ENCODE peak calls at places on chromosome 7, in ten cellular contexts. One of them, this sample, is unnamed. For H3K4me1, the result is how much of the 10 kb centered on the place peaks cover.

GRCh38 chr7:139075871-139076686 is 33.4 kb downstream of the ZC3HAV1 start:
- DNase-seq in effector memory CD4-positive, alpha-beta T cell: no peak
- DNase-seq in small intestine: no peak
- DNase-seq in Panc1: no peak
- DNase-seq in adrenal gland: no peak
- DNase-seq in CD8-positive, alpha-beta memory T cell: no peak
- DNase-seq in fibroblast of lung: no peak
- DNase-seq in heart right ventricle: no peak
- DNase-seq in neural progenitor cell: no peak
- DNase-seq in trophoblast cell: no peak
- DNase-seq in this sample: no peak

GRCh38 chr7:111086532-111086931 is 4.4 kb upstream of the LRRN3 start:
- DNase-seq in effector memory CD4-positive, alpha-beta T cell: no peak
- DNase-seq in small intestine: no peak
- DNase-seq in Panc1: no peak
- DNase-seq in adrenal gland: no peak
- DNase-seq in CD8-positive, alpha-beta memory T cell: no peak
- DNase-seq in fibroblast of lung: peak
- DNase-seq in heart right ventricle: no peak
- DNase-seq in neural progenitor cell: no peak
- DNase-seq in trophoblast cell: no peak
- DNase-seq in this sample: no peak

GRCh38 chr7:1385809-1386622 is 73.3 kb downstream of the MICALL2 start:
- DNase-seq in effector memory CD4-positive, alpha-beta T cell: no peak
- DNase-seq in small intestine: no peak
- DNase-seq in Panc1: no peak
- DNase-seq in adrenal gland: no peak
- DNase-seq in CD8-positive, alpha-beta memory T cell: no peak
- DNase-seq in fibroblast of lung: no peak
- DNase-seq in heart right ventricle: no peak
- DNase-seq in neural progenitor cell: no peak
- DNase-seq in trophoblast cell: no peak
- DNase-seq in this sample: no peak

GRCh38 chr7:121282129-121282528 is 46.7 kb upstream of the WNT16 start:
- DNase-seq in effector memory CD4-positive, alpha-beta T cell: no peak
- DNase-seq in small intestine: no peak
- DNase-seq in Panc1: no peak
- DNase-seq in adrenal gland: no peak
- DNase-seq in CD8-positive, alpha-beta memory T cell: no peak
- DNase-seq in fibroblast of lung: no peak
- DNase-seq in heart right ventricle: no peak
- DNase-seq in neural progenitor cell: no peak
- DNase-seq in trophoblast cell: no peak
- DNase-seq in this sample: no peak

GRCh38 chr7:2870471-2870941 is 26.4 kb upstream of the GNA12 start:
- DNase-seq in effector memory CD4-positive, alpha-beta T cell: peak
- DNase-seq in small intestine: peak
- DNase-seq in Panc1: no peak
- DNase-seq in adrenal gland: peak
- DNase-seq in CD8-positive, alpha-beta memory T cell: no peak
- DNase-seq in fibroblast of lung: peak
- DNase-seq in heart right ventricle: peak
- DNase-seq in neural progenitor cell: peak
- DNase-seq in trophoblast cell: peak
- DNase-seq in this sample: peak

GRCh38 chr7:217781-218180 is 25.4 kb downstream of the FAM20C start:
- DNase-seq in effector memory CD4-positive, alpha-beta T cell: no peak
- DNase-seq in small intestine: no peak
- DNase-seq in Panc1: no peak
- DNase-seq in adrenal gland: no peak
- DNase-seq in CD8-positive, alpha-beta memory T cell: no peak
- DNase-seq in fibroblast of lung: no peak
- DNase-seq in heart right ventricle: no peak
- DNase-seq in neural progenitor cell: no peak
- DNase-seq in trophoblast cell: no peak
- DNase-seq in this sample: no peak

GRCh38 chr7:13278020-13278419 is 590.6 kb downstream of the ARL4A start:
- DNase-seq in effector memory CD4-positive, alpha-beta T cell: no peak
- DNase-seq in small intestine: no peak
- DNase-seq in Panc1: no peak
- DNase-seq in adrenal gland: no peak
- DNase-seq in CD8-positive, alpha-beta memory T cell: no peak
- DNase-seq in fibroblast of lung: no peak
- DNase-seq in heart right ventricle: no peak
- DNase-seq in neural progenitor cell: no peak
- DNase-seq in trophoblast cell: no peak
- DNase-seq in this sample: no peak

GRCh38 chr7:116232402-116232749 is 22.0 kb downstream of the TES start:
- DNase-seq in effector memory CD4-positive, alpha-beta T cell: no peak
- DNase-seq in small intestine: no peak
- DNase-seq in Panc1: no peak
- DNase-seq in adrenal gland: no peak
- DNase-seq in CD8-positive, alpha-beta memory T cell: no peak
- DNase-seq in fibroblast of lung: peak
- DNase-seq in heart right ventricle: no peak
- DNase-seq in neural progenitor cell: no peak
- DNase-seq in trophoblast cell: no peak
- DNase-seq in this sample: no peak

GRCh38 chr7:51219261-51219988 is 97.2 kb downstream of the COBL start:
- DNase-seq in effector memory CD4-positive, alpha-beta T cell: no peak
- DNase-seq in small intestine: no peak
- DNase-seq in Panc1: no peak
- DNase-seq in adrenal gland: no peak
- DNase-seq in CD8-positive, alpha-beta memory T cell: no peak
- DNase-seq in fibroblast of lung: no peak
- DNase-seq in heart right ventricle: no peak
- DNase-seq in neural progenitor cell: no peak
- DNase-seq in trophoblast cell: no peak
- DNase-seq in this sample: no peak

GRCh38 chr7:143305423-143306070 is 10.4 kb upstream of the CLCN1 start:
- DNase-seq in effector memory CD4-positive, alpha-beta T cell: peak
- DNase-seq in small intestine: peak
- DNase-seq in Panc1: no peak
- DNase-seq in adrenal gland: peak
- DNase-seq in CD8-positive, alpha-beta memory T cell: peak
- DNase-seq in fibroblast of lung: peak
- DNase-seq in heart right ventricle: peak
- DNase-seq in neural progenitor cell: peak
- DNase-seq in trophoblast cell: peak
- DNase-seq in this sample: peak

GRCh38 chr7:26399309-26399610 is 107.6 kb downstream of the SNX10 start:
- DNase-seq in effector memory CD4-positive, alpha-beta T cell: no peak
- DNase-seq in small intestine: no peak
- DNase-seq in Panc1: no peak
- DNase-seq in adrenal gland: peak
- DNase-seq in CD8-positive, alpha-beta memory T cell: no peak
- DNase-seq in fibroblast of lung: peak
- DNase-seq in heart right ventricle: peak
- DNase-seq in neural progenitor cell: peak
- DNase-seq in trophoblast cell: no peak
- DNase-seq in this sample: no peak

GRCh38 chr7:127080576-127080975 is 172.2 kb downstream of the GRM8 start:
- DNase-seq in effector memory CD4-positive, alpha-beta T cell: no peak
- DNase-seq in small intestine: no peak
- DNase-seq in Panc1: no peak
- DNase-seq in adrenal gland: no peak
- DNase-seq in CD8-positive, alpha-beta memory T cell: no peak
- DNase-seq in fibroblast of lung: no peak
- DNase-seq in heart right ventricle: no peak
- DNase-seq in neural progenitor cell: peak
- DNase-seq in trophoblast cell: no peak
- DNase-seq in this sample: no peak

GRCh38 chr7:93622036-93622714 is 47.7 kb upstream of the CALCR start:
- DNase-seq in effector memory CD4-positive, alpha-beta T cell: no peak
- DNase-seq in small intestine: no peak
- DNase-seq in Panc1: no peak
- DNase-seq in adrenal gland: no peak
- DNase-seq in CD8-positive, alpha-beta memory T cell: no peak
- DNase-seq in fibroblast of lung: peak
- DNase-seq in heart right ventricle: no peak
- DNase-seq in neural progenitor cell: peak
- DNase-seq in trophoblast cell: peak
- DNase-seq in this sample: peak

GRCh38 chr7:26955516-26955915 is 91.1 kb upstream of the SKAP2 start:
- DNase-seq in effector memory CD4-positive, alpha-beta T cell: no peak
- DNase-seq in small intestine: no peak
- DNase-seq in Panc1: no peak
- DNase-seq in adrenal gland: no peak
- DNase-seq in CD8-positive, alpha-beta memory T cell: no peak
- DNase-seq in fibroblast of lung: no peak
- DNase-seq in heart right ventricle: no peak
- DNase-seq in neural progenitor cell: no peak
- DNase-seq in trophoblast cell: no peak
- DNase-seq in this sample: no peak

GRCh38 chr7:80834105-80834410 is 84.8 kb downstream of the SEMA3C start:
- DNase-seq in effector memory CD4-positive, alpha-beta T cell: no peak
- DNase-seq in small intestine: no peak
- DNase-seq in Panc1: no peak
- DNase-seq in adrenal gland: no peak
- DNase-seq in CD8-positive, alpha-beta memory T cell: no peak
- DNase-seq in fibroblast of lung: no peak
- DNase-seq in heart right ventricle: no peak
- DNase-seq in neural progenitor cell: no peak
- DNase-seq in trophoblast cell: no peak
- DNase-seq in this sample: no peak

DNA sequence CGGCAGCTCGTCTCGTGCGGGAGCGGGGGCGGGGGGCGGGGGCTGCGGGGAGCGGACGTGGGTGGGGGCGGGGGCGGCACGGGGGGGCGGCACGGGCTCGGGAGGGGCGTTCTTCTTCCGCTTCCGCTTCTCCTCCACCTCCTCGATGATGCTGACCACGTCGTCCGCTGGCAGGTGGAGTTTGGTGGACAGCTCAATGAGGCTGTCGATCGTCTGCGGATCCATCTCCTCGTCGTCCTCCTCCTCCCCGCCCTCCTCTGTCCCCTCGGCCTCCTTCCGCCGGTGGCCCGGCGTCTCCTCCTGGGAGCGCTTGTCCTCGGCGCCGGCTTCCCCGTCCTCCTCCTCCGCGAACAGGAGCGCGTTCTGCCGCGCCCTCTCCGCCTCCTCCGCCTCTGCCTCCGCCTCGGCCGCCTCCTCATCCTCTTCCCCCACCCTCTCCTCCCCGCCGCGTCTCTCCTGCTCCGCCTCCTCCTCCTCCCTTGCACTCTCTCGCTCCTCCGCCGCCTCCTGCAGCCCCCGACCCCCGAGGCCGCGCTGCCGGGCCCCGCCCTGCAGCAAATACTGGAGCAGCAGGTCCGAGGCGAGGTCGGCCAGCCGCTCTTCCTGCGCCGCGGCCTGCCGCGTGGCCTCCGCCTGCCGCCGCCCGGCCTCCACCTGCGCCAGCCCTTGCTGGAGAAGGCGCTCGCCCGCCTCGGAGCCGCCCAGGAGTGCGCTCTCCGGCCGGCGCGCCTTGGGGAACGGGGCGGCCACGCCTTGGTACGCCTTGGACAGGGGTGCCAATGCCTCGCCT is 1.9 kb downstream of the VGF start:
- DNase-seq in effector memory CD4-positive, alpha-beta T cell: no peak
- DNase-seq in small intestine: no peak
- DNase-seq in Panc1: no peak
- DNase-seq in adrenal gland: no peak
- DNase-seq in CD8-positive, alpha-beta memory T cell: no peak
- DNase-seq in fibroblast of lung: no peak
- DNase-seq in heart right ventricle: no peak
- DNase-seq in neural progenitor cell: peak
- DNase-seq in trophoblast cell: peak
- DNase-seq in this sample: peak
- H3K4me1 ChIP-seq in effector memory CD4-positive, alpha-beta T cell: under half
- H3K4me1 ChIP-seq in small intestine: under half
- H3K4me1 ChIP-seq in Panc1: under half
- H3K4me1 ChIP-seq in adrenal gland: under half
- H3K4me1 ChIP-seq in CD8-positive, alpha-beta memory T cell: under half
- H3K4me1 ChIP-seq in fibroblast of lung: under half
- H3K4me1 ChIP-seq in heart right ventricle: under half
- H3K4me1 ChIP-seq in neural progenitor cell: under half
- H3K4me1 ChIP-seq in trophoblast cell: half or more
- H3K4me1 ChIP-seq in this sample: under half

DNA sequence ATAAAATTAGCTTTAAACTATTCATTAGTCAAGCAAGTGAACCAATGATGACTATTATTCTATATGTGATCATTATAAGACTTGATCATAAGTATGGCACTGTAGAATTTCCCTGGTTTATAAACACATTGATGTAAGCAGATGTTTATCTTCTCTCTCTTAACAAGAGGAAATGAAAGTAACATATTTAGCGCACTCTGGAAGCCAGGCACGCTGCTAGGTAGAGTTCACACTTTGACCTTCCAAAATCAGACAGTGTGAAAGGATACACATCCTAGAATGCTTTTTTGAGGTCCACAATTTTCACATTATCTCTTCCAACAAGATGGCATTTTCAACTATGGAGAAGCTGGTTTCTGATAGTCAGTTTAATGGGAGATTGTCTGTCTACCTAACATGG is 529.4 kb upstream of the IGFBP3 start:
- DNase-seq in effector memory CD4-positive, alpha-beta T cell: no peak
- DNase-seq in small intestine: no peak
- DNase-seq in Panc1: no peak
- DNase-seq in adrenal gland: no peak
- DNase-seq in CD8-positive, alpha-beta memory T cell: no peak
- DNase-seq in fibroblast of lung: no peak
- DNase-seq in heart right ventricle: no peak
- DNase-seq in neural progenitor cell: no peak
- DNase-seq in trophoblast cell: no peak
- DNase-seq in this sample: no peak
- H3K4me1 ChIP-seq in effector memory CD4-positive, alpha-beta T cell: under half
- H3K4me1 ChIP-seq in small intestine: under half
- H3K4me1 ChIP-seq in Panc1: under half
- H3K4me1 ChIP-seq in adrenal gland: under half
- H3K4me1 ChIP-seq in CD8-positive, alpha-beta memory T cell: under half
- H3K4me1 ChIP-seq in fibroblast of lung: under half
- H3K4me1 ChIP-seq in heart right ventricle: under half
- H3K4me1 ChIP-seq in neural progenitor cell: under half
- H3K4me1 ChIP-seq in trophoblast cell: under half
- H3K4me1 ChIP-seq in this sample: under half

GRCh38 chr7:18974803-18975202 is 142.6 kb downstream of the TWIST1 start:
- DNase-seq in effector memory CD4-positive, alpha-beta T cell: no peak
- DNase-seq in small intestine: no peak
- DNase-seq in Panc1: no peak
- DNase-seq in adrenal gland: no peak
- DNase-seq in CD8-positive, alpha-beta memory T cell: no peak
- DNase-seq in fibroblast of lung: peak
- DNase-seq in heart right ventricle: no peak
- DNase-seq in neural progenitor cell: no peak
- DNase-seq in trophoblast cell: no peak
- DNase-seq in this sample: no peak
- H3K4me1 ChIP-seq in effector memory CD4-positive, alpha-beta T cell: under half
- H3K4me1 ChIP-seq in small intestine: under half
- H3K4me1 ChIP-seq in Panc1: under half
- H3K4me1 ChIP-seq in adrenal gland: under half
- H3K4me1 ChIP-seq in CD8-positive, alpha-beta memory T cell: under half
- H3K4me1 ChIP-seq in fibroblast of lung: under half
- H3K4me1 ChIP-seq in heart right ventricle: under half
- H3K4me1 ChIP-seq in neural progenitor cell: under half
- H3K4me1 ChIP-seq in trophoblast cell: under half
- H3K4me1 ChIP-seq in this sample: under half

DNA sequence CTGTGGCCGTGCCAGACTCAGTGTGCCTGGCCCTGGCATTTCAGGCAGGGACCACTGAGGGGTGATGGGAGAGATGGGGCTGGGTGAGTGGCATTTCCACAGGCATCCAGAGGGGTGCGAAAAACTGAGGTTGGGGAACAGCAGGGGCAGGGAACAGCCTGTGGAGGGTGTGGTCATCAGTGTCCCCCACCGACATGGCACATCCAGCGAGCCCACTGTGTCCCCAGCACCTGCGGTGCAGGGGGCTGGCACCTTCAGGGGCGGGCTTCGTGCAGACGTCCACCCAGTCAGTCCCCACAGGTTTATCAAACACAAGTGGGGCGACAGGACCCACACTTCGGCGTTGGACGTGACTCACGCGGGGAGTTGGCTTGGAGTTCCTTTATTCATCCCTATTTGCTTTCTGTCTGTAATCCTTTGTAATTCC is 14.8 kb downstream of the CUX1 start:
- DNase-seq in effector memory CD4-positive, alpha-beta T cell: no peak
- DNase-seq in small intestine: no peak
- DNase-seq in Panc1: no peak
- DNase-seq in adrenal gland: peak
- DNase-seq in CD8-positive, alpha-beta memory T cell: no peak
- DNase-seq in fibroblast of lung: no peak
- DNase-seq in heart right ventricle: no peak
- DNase-seq in neural progenitor cell: no peak
- DNase-seq in trophoblast cell: no peak
- DNase-seq in this sample: no peak
- H3K4me1 ChIP-seq in effector memory CD4-positive, alpha-beta T cell: under half
- H3K4me1 ChIP-seq in small intestine: under half
- H3K4me1 ChIP-seq in Panc1: under half
- H3K4me1 ChIP-seq in adrenal gland: under half
- H3K4me1 ChIP-seq in CD8-positive, alpha-beta memory T cell: under half
- H3K4me1 ChIP-seq in fibroblast of lung: under half
- H3K4me1 ChIP-seq in heart right ventricle: under half
- H3K4me1 ChIP-seq in neural progenitor cell: under half
- H3K4me1 ChIP-seq in trophoblast cell: under half
- H3K4me1 ChIP-seq in this sample: under half

This sample was measured in BE2C.